ENCODE peak calls at places on chromosomes 13 and 19, in four cellular contexts. P is H1, K is HepG2, E is GM12878. F is an unnamed sample.

GRCh38 chr13:106573855-106574254 is 5.9 kb upstream of the ARGLU1 start:
- DNase-seq in K (no peak), P (no peak), E (no peak), F (no peak)

GRCh38 chr19:34480971-34481821 is at the start of gene WTIP:
- DNase-seq in E (no peak), K (peak), P (no peak), F (peak)

GRCh38 chr19:39481229-39481545 is 549 bp downstream of the TIMM50 start:
- DNase-seq in P (no peak), K (no peak), E (no peak), F (no peak)

GRCh38 chr13:112101360-112101930 is 34.5 kb downstream of the SOX1 start:
- DNase-seq in K (no peak), E (no peak), P (no peak), F (no peak)

GRCh38 chr19:14136509-14137281 is at the start of gene ASF1B:
- DNase-seq in P (peak), K (peak), E (peak), F (peak)

GRCh38 chr19:16190736-16191135 is 5.5 kb downstream of the FAM32A start:
- DNase-seq in E (no peak), K (no peak), P (no peak), F (no peak)

GRCh38 chr19:35262101-35262761 is 6.5 kb upstream of the USF2 start:
- DNase-seq in P (no peak), K (no peak), E (no peak), F (no peak)

GRCh38 chr19:13646758-13647157 is 117.6 kb upstream of the MRI1 start:
- DNase-seq in P (no peak), E (no peak), K (no peak), F (no peak)

GRCh38 chr13:40383132-40383531 is 283.3 kb downstream of the FOXO1 start:
- DNase-seq in P (no peak), K (peak), E (no peak), F (no peak)

GRCh38 chr13:106533101-106533939 is 2.1 kb downstream of the EFNB2 start:
- DNase-seq in P (no peak), E (no peak), K (peak), F (no peak)

GRCh38 chr13:51838235-51838846 is 6.6 kb downstream of the TMEM272 start:
- DNase-seq in P (no peak), K (no peak), E (no peak), F (no peak)

GRCh38 chr19:48053856-48054255 is 10.0 kb upstream of the CABP5 start:
- DNase-seq in P (no peak), E (no peak), K (no peak), F (no peak)

GRCh38 chr13:97440598-97440997 is 6.6 kb downstream of the RAP2A start:
- DNase-seq in E (no peak), K (no peak), P (no peak), F (no peak)

GRCh38 chr13:40170982-40171381 is 495.5 kb downstream of the FOXO1 start:
- DNase-seq in E (no peak), P (no peak), K (no peak), F (no peak)

GRCh38 chr19:18668744-18669523 is 14.5 kb upstream of the CRTC1 start:
- DNase-seq in P (no peak), E (no peak), K (no peak), F (no peak)

GRCh38 chr19:18666304-18666703 is 17.2 kb upstream of the CRTC1 start:
- DNase-seq in E (no peak), K (no peak), P (no peak), F (no peak)

GRCh38 chr19:18666784-18667183 is 16.7 kb upstream of the CRTC1 start:
- DNase-seq in E (no peak), K (no peak), P (no peak), F (no peak)

GRCh38 chr19:18668252-18668631 is 15.2 kb upstream of the CRTC1 start:
- DNase-seq in E (no peak), K (no peak), P (no peak), F (no peak)

GRCh38 chr19:18667531-18668251 is 15.8 kb upstream of the CRTC1 start:
- DNase-seq in P (no peak), K (no peak), E (no peak), F (no peak)
- TF ChIP-seq SUZ12 in P (no peak), K (no peak), E (no peak), F (no peak)

DNA sequence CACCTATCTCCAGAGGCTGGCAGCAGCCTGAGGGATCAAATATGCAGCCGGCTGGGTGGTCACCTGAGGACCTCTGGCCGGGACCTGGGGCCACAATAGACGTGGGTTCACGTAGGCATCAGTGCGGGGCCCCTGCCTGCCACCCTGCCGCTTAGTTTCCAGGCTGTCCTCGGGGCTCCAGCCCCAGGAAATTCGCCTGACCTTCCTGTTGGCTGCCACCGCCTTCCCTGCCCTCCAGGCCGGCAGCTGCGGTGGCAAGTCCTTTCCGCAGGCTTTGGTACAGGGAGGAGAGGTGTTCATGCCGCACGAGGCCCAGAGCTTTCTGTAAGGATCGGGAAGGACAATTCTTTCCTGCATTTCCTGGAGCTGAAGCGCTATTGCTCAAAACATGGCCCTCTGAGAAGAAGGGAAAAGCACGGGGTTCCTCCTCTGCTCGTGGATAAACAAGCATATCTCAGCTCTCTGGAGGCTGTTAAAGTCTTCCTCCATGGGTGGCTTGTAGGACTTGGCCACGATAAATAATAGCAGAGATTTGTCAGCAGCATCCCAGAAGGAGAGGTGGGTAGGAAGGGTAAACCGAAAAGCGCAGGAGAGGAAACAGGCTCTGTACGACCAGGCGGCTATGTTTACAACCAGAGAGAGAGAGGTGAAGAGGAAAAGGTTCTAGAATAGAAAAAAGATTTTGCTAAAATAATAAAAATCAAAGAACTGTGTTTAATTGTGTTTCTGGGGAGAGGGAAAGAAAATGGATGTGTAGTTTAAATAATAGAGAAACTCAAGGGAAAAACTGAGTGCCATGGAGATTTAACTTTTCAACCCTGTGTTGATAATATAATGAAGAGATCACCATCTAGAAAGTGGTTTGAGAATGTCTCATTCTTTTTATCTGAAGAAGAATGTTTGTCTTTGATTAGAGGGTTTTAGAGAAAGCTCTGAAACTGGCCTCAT is 4.9 kb downstream of the COL4A2 start:
- DNase-seq in E (no peak), K (no peak), P (no peak), F (no peak)
- TF ChIP-seq SP1 in E (no peak), K (no peak), P (no peak), F (no peak)

GRCh38 chr13:30480292-30480947 is 14.7 kb upstream of the HMGB1 start:
- DNase-seq in K (no peak), E (no peak), P (no peak), F (no peak)
- TF ChIP-seq SUZ12 in K (no peak), E (no peak), P (no peak), F (no peak)

GRCh38 chr19:7113233-7113632 is 43.7 kb downstream of the ZNF557 start:
- DNase-seq in E (no peak), K (no peak), P (no peak), F (no peak)
- TF ChIP-seq SP1 in E (no peak), K (no peak), P (no peak), F (no peak)

GRCh38 chr13:41837668-41838067 is 123.2 kb downstream of the VWA8 start:
- DNase-seq in P (no peak), E (no peak), K (no peak), F (no peak)
- TF ChIP-seq SUZ12 in P (no peak), E (no peak), K (no peak), F (no peak)

GRCh38 chr19:29290853-29291252 is 77.9 kb upstream of the UQCRFS1 start:
- DNase-seq in E (no peak), P (no peak), K (no peak), F (no peak)

GRCh38 chr19:29292562-29292961 is 79.6 kb upstream of the UQCRFS1 start:
- DNase-seq in E (no peak), P (no peak), K (no peak), F (no peak)

GRCh38 chr19:29293736-29294342 is 80.9 kb upstream of the UQCRFS1 start:
- DNase-seq in E (no peak), K (no peak), P (no peak), F (no peak)

GRCh38 chr19:29293292-29293691 is 80.3 kb upstream of the UQCRFS1 start:
- DNase-seq in E (no peak), K (no peak), P (no peak), F (no peak)

GRCh38 chr19:29292146-29292545 is 79.2 kb upstream of the UQCRFS1 start:
- DNase-seq in E (no peak), P (no peak), K (no peak), F (no peak)
- TF ChIP-seq SP1 in E (no peak), P (no peak), K (no peak), F (no peak)

F was measured in HEK293T.